ENCODE peak calls at places on chromosomes 12 and 14, in eight cellular contexts. I, L, H, M, N, T, R and G are unnamed samples. For H3K9me3 and H3K4me1, the result is how much of the 10 kb centered on the place peaks cover.

GRCh38 chr12:101616027-101616494 is 21.3 kb downstream of the MYBPC1 start:
- DNase-seq in I (peak), L (peak), H (peak), M (no peak), N (no peak), T (no peak), R (no peak), G (peak)

GRCh38 chr12:75815756-75816155 is 215.8 kb downstream of the PHLDA1 start:
- DNase-seq in I (no peak), L (no peak), H (no peak), M (no peak), N (no peak), T (no peak), R (no peak), G (no peak)

GRCh38 chr12:131101703-131102492 is 148.2 kb downstream of the ADGRD1 start:
- DNase-seq in I (no peak), L (no peak), H (no peak), M (no peak), N (no peak), T (no peak), R (no peak), G (no peak)

GRCh38 chr12:45209784-45210183 is 6.1 kb upstream of the ANO6 start:
- DNase-seq in I (no peak), L (no peak), H (no peak), M (no peak), N (no peak), T (no peak), R (no peak), G (no peak)

GRCh38 chr14:78606111-78606510 is 435.9 kb downstream of the NRXN3 start:
- DNase-seq in I (no peak), L (no peak), H (peak), M (no peak), N (no peak), T (no peak), R (no peak), G (no peak)

GRCh38 chr14:60722836-60723217 is 1.3 kb downstream of the SIX4 start:
- DNase-seq in I (no peak), L (no peak), H (no peak), M (peak), N (no peak), T (no peak), R (no peak), G (no peak)

GRCh38 chr14:100470523-100470897 is 116.7 kb downstream of the BEGAIN start:
- DNase-seq in I (no peak), L (no peak), H (no peak), M (no peak), N (no peak), T (no peak), R (no peak), G (no peak)

GRCh38 chr12:26062566-26062965 is 62.3 kb downstream of the BHLHE41 start:
- DNase-seq in I (no peak), L (peak), H (peak), M (no peak), N (no peak), T (no peak), R (no peak), G (no peak)

GRCh38 chr12:54262403-54262925 is 17.5 kb downstream of the CBX5 start:
- DNase-seq in I (no peak), L (peak), H (no peak), M (no peak), N (no peak), T (no peak), R (no peak), G (no peak)

GRCh38 chr12:29710104-29710503 is 73.6 kb downstream of the TMTC1 start:
- DNase-seq in I (no peak), L (peak), H (no peak), M (no peak), N (peak), T (peak), R (no peak), G (no peak)

GRCh38 chr12:79547044-79547734 is 143.6 kb downstream of the PAWR start:
- DNase-seq in I (no peak), L (peak), H (peak), M (no peak), N (no peak), T (peak), R (no peak), G (no peak)

GRCh38 chr12:64893961-64894360 is 69.5 kb downstream of the TBC1D30 start:
- DNase-seq in I (no peak), L (no peak), H (peak), M (no peak), N (no peak), T (no peak), R (no peak), G (no peak)

GRCh38 chr14:60094306-60094897 is 2.7 kb downstream of the PCNX4 start:
- DNase-seq in I (no peak), L (no peak), H (no peak), M (no peak), N (no peak), T (peak), R (no peak), G (peak)

GRCh38 chr12:124046206-124046740 is 73.3 kb downstream of the ZNF664 start:
- DNase-seq in I (no peak), L (no peak), H (peak), M (no peak), N (no peak), T (no peak), R (no peak), G (no peak)

GRCh38 chr14:99899578-99900178 is 106.5 kb downstream of the EML1 start:
- DNase-seq in I (peak), L (peak), H (no peak), M (no peak), N (no peak), T (no peak), R (no peak), G (peak)

GRCh38 chr12:103800252-103800771 is 40.7 kb downstream of the NT5DC3 start:
- DNase-seq in I (no peak), L (peak), H (peak), M (peak), N (peak), T (peak), R (peak), G (no peak)

GRCh38 chr14:65187421-65188049 is 85.2 kb upstream of the MAX start:
- DNase-seq in I (no peak), L (no peak), H (no peak), M (no peak), N (no peak), T (peak), R (no peak), G (no peak)

GRCh38 chr12:125403145-125403789 is 338.0 kb downstream of the AACS start:
- DNase-seq in I (no peak), L (peak), H (peak), M (no peak), N (no peak), T (peak), R (no peak), G (no peak)

GRCh38 chr12:50062733-50063452 is 5.5 kb downstream of the ASIC1 start:
- DNase-seq in I (no peak), L (no peak), H (peak), M (no peak), N (no peak), T (no peak), R (no peak), G (no peak)

GRCh38 chr12:10132971-10133370 is 3.0 kb upstream of the CLEC7A start:
- DNase-seq in I (no peak), L (no peak), H (no peak), M (no peak), N (no peak), T (no peak), R (no peak), G (no peak)

GRCh38 chr12:34604227-34604626 is 581.9 kb downstream of the ALG10 start:
- DNase-seq in I (no peak), L (no peak), H (no peak), M (peak), N (no peak), T (no peak), R (peak), G (no peak)

GRCh38 chr12:34600592-34601462 is 578.5 kb downstream of the ALG10 start:
- DNase-seq in I (no peak), L (no peak), H (no peak), M (peak), N (no peak), T (no peak), R (peak), G (no peak)

GRCh38 chr12:34601689-34602088 is 579.4 kb downstream of the ALG10 start:
- DNase-seq in I (no peak), L (no peak), H (no peak), M (peak), N (no peak), T (no peak), R (peak), G (no peak)

GRCh38 chr12:34603382-34604035 is 581.2 kb downstream of the ALG10 start:
- DNase-seq in I (no peak), L (no peak), H (no peak), M (peak), N (no peak), T (no peak), R (peak), G (no peak)

DNA sequence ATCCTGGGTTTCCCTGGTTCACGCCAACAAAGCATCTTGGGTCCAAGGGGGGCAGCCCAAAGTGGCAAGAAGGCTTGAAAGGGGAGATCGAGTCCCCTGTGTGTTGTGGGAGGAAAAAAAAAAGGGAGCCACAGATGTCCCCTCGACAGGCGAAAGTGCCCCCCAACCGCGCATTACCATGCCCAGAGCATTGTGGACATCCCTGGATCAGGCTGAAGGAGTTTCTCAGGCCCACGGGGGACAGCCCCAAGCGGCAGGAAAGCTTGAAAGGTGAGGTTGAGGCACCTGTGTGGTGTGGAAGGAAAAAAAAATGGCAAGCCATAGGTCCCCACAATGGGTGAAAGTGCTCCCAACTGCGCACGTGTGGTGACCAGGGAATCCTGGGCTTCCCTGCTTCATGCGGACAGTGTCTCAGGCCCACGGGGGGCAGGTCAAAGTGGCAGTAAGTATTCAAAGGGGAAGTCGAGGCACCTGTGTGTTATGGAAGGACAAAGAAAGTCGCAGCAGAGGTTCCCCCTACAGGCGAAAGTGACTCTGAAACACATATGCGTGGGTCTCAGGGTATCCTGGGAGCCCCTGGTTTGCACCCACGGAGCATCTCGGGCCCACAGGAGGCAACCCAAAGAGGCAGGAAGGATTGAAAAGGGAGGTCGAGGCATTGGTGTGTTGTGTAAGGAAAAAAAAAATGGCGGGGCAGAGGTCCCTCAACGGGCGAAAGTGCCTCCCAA is 580.1 kb downstream of the ALG10 start:
- DNase-seq in I (no peak), L (no peak), H (no peak), M (peak), N (no peak), T (no peak), R (peak), G (no peak)
- H3K9me3 ChIP-seq in I (under half), L (under half), H (under half), M (half or more), N (under half), T (under half), R (half or more), G (under half)

DNA sequence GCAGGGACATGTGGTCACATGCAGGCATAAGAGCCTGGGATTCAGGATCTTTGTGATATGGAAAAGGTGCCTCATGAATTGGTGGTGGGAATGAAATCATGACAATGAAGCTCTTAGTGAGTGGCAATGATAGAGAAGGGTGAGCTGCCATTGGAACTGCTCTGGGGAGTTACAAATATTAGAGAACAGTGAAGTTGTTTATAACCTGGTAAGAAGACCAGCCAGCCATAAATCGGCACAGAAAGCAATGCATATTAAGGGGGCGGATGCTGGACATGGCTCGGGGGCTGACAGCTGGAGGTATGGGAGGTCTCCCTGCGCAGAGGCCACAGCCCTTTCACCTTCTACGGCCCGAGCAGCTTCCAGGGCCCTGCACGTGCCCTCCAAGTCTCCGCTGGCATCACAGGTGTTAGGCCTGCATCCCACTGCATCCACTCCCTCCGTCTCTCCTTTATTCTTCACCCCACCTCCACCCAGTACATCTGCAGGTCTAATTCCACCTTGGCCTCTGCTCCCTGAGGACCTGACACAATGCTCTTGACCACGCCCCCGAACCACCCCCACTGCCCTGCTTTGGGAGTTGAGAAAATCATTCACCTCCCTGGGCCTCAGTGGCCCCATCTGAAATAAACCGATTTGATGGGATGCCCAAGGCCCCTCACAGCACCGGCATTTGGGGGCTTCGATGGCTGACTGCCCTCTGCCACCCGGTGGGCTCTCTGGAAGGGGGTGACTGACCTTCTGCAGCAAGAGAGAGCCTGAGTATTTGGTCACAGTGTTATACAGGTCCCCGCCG is 4.1 kb downstream of the CACNA2D4 start:
- DNase-seq in I (no peak), L (no peak), H (no peak), M (peak), N (no peak), T (peak), R (no peak), G (no peak)
- H3K4me1 ChIP-seq in I (under half), L (under half), H (under half), M (under half), N (under half), T (under half), R (under half), G (under half)

GRCh38 chr12:13628067-13628466 is 353.3 kb downstream of the GRIN2B start:
- DNase-seq in I (no peak), L (no peak), H (no peak), M (no peak), N (no peak), T (peak), R (no peak), G (no peak)
- H3K9me3 ChIP-seq in I (under half), L (under half), H (under half), M (under half), N (under half), T (under half), R (under half), G (under half)

GRCh38 chr14:104690861-104691455 is 1.5 kb downstream of the INF2 start:
- DNase-seq in I (no peak), L (no peak), H (no peak), M (no peak), N (no peak), T (no peak), R (no peak), G (no peak)
- H3K4me1 ChIP-seq in I (half or more), L (under half), H (half or more), M (half or more), N (half or more), T (under half), R (under half), G (half or more)

GRCh38 chr14:106813477-106813823 is 1287.1 kb downstream of the TMEM121 start:
- DNase-seq in I (no peak), L (no peak), H (no peak), M (no peak), N (no peak), T (no peak), R (no peak), G (no peak)

GRCh38 chr14:106811167-106811566 is 1284.8 kb downstream of the TMEM121 start:
- DNase-seq in I (no peak), L (no peak), H (no peak), M (no peak), N (no peak), T (no peak), R (no peak), G (no peak)

GRCh38 chr14:106808907-106809306 is 1282.5 kb downstream of the TMEM121 start:
- DNase-seq in I (no peak), L (no peak), H (no peak), M (no peak), N (no peak), T (no peak), R (no peak), G (no peak)

GRCh38 chr14:106809615-106810014 is 1283.2 kb downstream of the TMEM121 start:
- DNase-seq in I (no peak), L (no peak), H (no peak), M (no peak), N (no peak), T (no peak), R (no peak), G (no peak)

GRCh38 chr14:106812788-106813476 is 1286.5 kb downstream of the TMEM121 start:
- DNase-seq in I (no peak), L (no peak), H (no peak), M (no peak), N (no peak), T (no peak), R (no peak), G (no peak)
- H3K9me3 ChIP-seq in I (under half), L (under half), H (under half), M (under half), N (under half), T (half or more), R (under half), G (under half)

GRCh38 chr12:121131941-121132341 is 735 bp upstream of the P2RX7 start:
- DNase-seq in I (no peak), L (no peak), H (no peak), M (no peak), N (no peak), T (no peak), R (no peak), G (no peak)
- H3K4me1 ChIP-seq in I (half or more), L (under half), H (under half), M (under half), N (under half), T (under half), R (under half), G (under half)

GRCh38 chr12:52890417-52890816 is 14.5 kb downstream of the KRT8 start:
- DNase-seq in I (no peak), L (no peak), H (no peak), M (no peak), N (no peak), T (peak), R (no peak), G (no peak)
- H3K9me3 ChIP-seq in I (under half), L (under half), H (under half), M (under half), N (under half), T (under half), R (under half), G (under half)

GRCh38 chr12:116984098-116984497 is 73.3 kb downstream of the FBXW8 start:
- DNase-seq in I (no peak), L (no peak), H (no peak), M (no peak), N (no peak), T (peak), R (no peak), G (no peak)

GRCh38 chr12:116977465-116978380 is 67.0 kb downstream of the FBXW8 start:
- DNase-seq in I (no peak), L (no peak), H (no peak), M (no peak), N (no peak), T (peak), R (no peak), G (no peak)

GRCh38 chr12:116982721-116983502 is 72.2 kb downstream of the FBXW8 start:
- DNase-seq in I (no peak), L (no peak), H (no peak), M (peak), N (no peak), T (peak), R (no peak), G (no peak)

GRCh38 chr12:116979109-116979508 is 68.4 kb downstream of the FBXW8 start:
- DNase-seq in I (no peak), L (no peak), H (no peak), M (no peak), N (no peak), T (peak), R (no peak), G (no peak)

GRCh38 chr12:116980083-116980482 is 69.3 kb downstream of the FBXW8 start:
- DNase-seq in I (no peak), L (no peak), H (no peak), M (no peak), N (no peak), T (no peak), R (no peak), G (no peak)
- H3K4me1 ChIP-seq in I (under half), L (under half), H (under half), M (under half), N (under half), T (under half), R (under half), G (under half)

GRCh38 chr14:50688875-50689274 is 20.8 kb upstream of the SAV1 start:
- DNase-seq in I (no peak), L (no peak), H (peak), M (no peak), N (no peak), T (peak), R (no peak), G (no peak)
- H3K9me3 ChIP-seq in I (under half), L (under half), H (under half), M (under half), N (under half), T (under half), R (under half), G (under half)